ENCODE peak calls at places on chromosomes 1 and 21, in seven cellular contexts. V is WERI-Rb-1, A is foreskin fibroblast, R is GM23338, Q is K562, J is fibroblast of villous mesenchyme, O is fibroblast of mammary gland. G is an unnamed sample.

GRCh38 chr21:31425158-31425557 is 81.1 kb upstream of the TIAM1 start:
- DNase-seq in A (no peak), R (peak; percentile 78), Q (no peak), O (no peak), V (no peak), J (no peak), G (no peak)

GRCh38 chr1:218366322-218367052 is 21.4 kb downstream of the TGFB2 start:
- DNase-seq in O (no peak), Q (no peak), A (no peak), R (no peak), V (no peak), J (no peak), G (no peak)

GRCh38 chr1:107003972-107004371 is 52.5 kb upstream of the PRMT6 start:
- DNase-seq in Q (no peak), V (no peak), A (no peak), R (no peak), J (no peak), O (no peak), G (no peak)

GRCh38 chr1:214584805-214585766 is 17.9 kb upstream of the CENPF start:
- DNase-seq in O (peak; percentile 76), V (no peak), J (peak; percentile 73), Q (peak; percentile 21), R (peak; percentile 71), A (peak; percentile 76), G (peak; percentile 33)

GRCh38 chr1:235986869-235987268 is 78.0 kb downstream of the NID1 start:
- DNase-seq in V (no peak), R (no peak), A (no peak), O (no peak), Q (no peak), J (no peak), G (no peak)

GRCh38 chr1:35222322-35223108 is 29.6 kb upstream of the SFPQ start:
- DNase-seq in R (no peak), O (peak; percentile 83), A (peak; percentile 91), J (peak; percentile 85), Q (no peak), V (no peak), G (peak; percentile 77)

GRCh38 chr1:5911157-5911556 is 81.1 kb downstream of the NPHP4 start:
- DNase-seq in R (no peak), A (no peak), V (no peak), O (no peak), Q (no peak), J (no peak), G (no peak)

GRCh38 chr1:100585774-100586173 is 47.8 kb downstream of the GPR88 start:
- DNase-seq in R (no peak), J (no peak), A (peak; percentile 27), Q (no peak), O (peak; percentile 58), V (no peak), G (no peak)

GRCh38 chr1:103561612-103562395 is 9.6 kb upstream of the AMY2B start:
- DNase-seq in J (peak; percentile 52), A (peak; percentile 3), R (no peak), V (no peak), Q (no peak), O (peak; percentile 59), G (peak; percentile 1)

GRCh38 chr21:46181436-46181835 is 2.8 kb downstream of the SPATC1L start:
- DNase-seq in V (no peak), Q (no peak), R (no peak), O (no peak), J (no peak), A (no peak), G (no peak)

GRCh38 chr1:116377564-116378529 is 4.8 kb downstream of the ATP1A1 start:
- DNase-seq in O (peak; percentile 98), J (peak; percentile 94), V (no peak), R (no peak), Q (no peak), A (peak; percentile 89), G (peak; percentile 90)

GRCh38 chr1:59903136-59903754 is 23.3 kb downstream of the CYP2J2 start:
- DNase-seq in Q (no peak), R (peak; percentile 75), A (peak; percentile 38), O (peak; percentile 25), V (peak; percentile 45), J (peak; percentile 4), G (no peak)

GRCh38 chr1:32886828-32887414 is 630 bp downstream of the HPCA start:
- DNase-seq in R (no peak), Q (no peak), A (no peak), J (no peak), O (no peak), V (peak; percentile 40), G (no peak)

GRCh38 chr1:20486457-20487235 is 636 bp upstream of the CAMK2N1 start:
- DNase-seq in V (peak; percentile 64), O (peak; percentile 64), Q (peak; percentile 92), R (peak; percentile 90), J (peak; percentile 75), A (peak; percentile 89), G (no peak)

GRCh38 chr1:228000416-228000815 is 6.4 kb upstream of the WNT3A start:
- DNase-seq in A (no peak), O (no peak), V (no peak), R (no peak), Q (no peak), J (no peak), G (no peak)

GRCh38 chr1:1084028-1084371 is 9.9 kb upstream of the RNF223 start:
- DNase-seq in A (no peak), V (no peak), J (no peak), Q (no peak), R (no peak), O (no peak), G (no peak)

GRCh38 chr1:162364498-162364897 is 12.2 kb downstream of the SPATA46 start:
- DNase-seq in A (no peak), V (no peak), J (no peak), Q (no peak), O (no peak), R (no peak), G (no peak)

GRCh38 chr1:245831518-245831917 is 675.6 kb downstream of the SMYD3 start:
- DNase-seq in J (no peak), Q (no peak), A (no peak), O (no peak), V (no peak), R (no peak), G (no peak)

GRCh38 chr1:39173995-39174380 is 30.5 kb upstream of the MACF1 start:
- DNase-seq in R (no peak), J (no peak), O (peak; percentile 68), Q (no peak), V (no peak), A (peak; percentile 43), G (no peak)

GRCh38 chr1:192474080-192474683 is 101.4 kb upstream of the RGS1 start:
- DNase-seq in V (no peak), R (peak; percentile 71), Q (peak; percentile 50), J (peak; percentile 35), O (peak; percentile 43), A (peak; percentile 63), G (no peak)

GRCh38 chr1:18527921-18528320 is 47.2 kb downstream of the KLHDC7A start:
- DNase-seq in O (no peak), J (no peak), Q (peak; percentile 49), V (no peak), A (no peak), R (no peak), G (no peak)

GRCh38 chr1:30305519-30305918 is 417.9 kb downstream of the MATN1 start:
- DNase-seq in V (no peak), Q (no peak), A (no peak), J (no peak), O (no peak), R (no peak), G (no peak)

GRCh38 chr1:172758242-172758641 is 99.3 kb downstream of the FASLG start:
- DNase-seq in V (no peak), J (no peak), A (peak; percentile 39), O (no peak), R (no peak), Q (no peak), G (no peak)

DNA sequence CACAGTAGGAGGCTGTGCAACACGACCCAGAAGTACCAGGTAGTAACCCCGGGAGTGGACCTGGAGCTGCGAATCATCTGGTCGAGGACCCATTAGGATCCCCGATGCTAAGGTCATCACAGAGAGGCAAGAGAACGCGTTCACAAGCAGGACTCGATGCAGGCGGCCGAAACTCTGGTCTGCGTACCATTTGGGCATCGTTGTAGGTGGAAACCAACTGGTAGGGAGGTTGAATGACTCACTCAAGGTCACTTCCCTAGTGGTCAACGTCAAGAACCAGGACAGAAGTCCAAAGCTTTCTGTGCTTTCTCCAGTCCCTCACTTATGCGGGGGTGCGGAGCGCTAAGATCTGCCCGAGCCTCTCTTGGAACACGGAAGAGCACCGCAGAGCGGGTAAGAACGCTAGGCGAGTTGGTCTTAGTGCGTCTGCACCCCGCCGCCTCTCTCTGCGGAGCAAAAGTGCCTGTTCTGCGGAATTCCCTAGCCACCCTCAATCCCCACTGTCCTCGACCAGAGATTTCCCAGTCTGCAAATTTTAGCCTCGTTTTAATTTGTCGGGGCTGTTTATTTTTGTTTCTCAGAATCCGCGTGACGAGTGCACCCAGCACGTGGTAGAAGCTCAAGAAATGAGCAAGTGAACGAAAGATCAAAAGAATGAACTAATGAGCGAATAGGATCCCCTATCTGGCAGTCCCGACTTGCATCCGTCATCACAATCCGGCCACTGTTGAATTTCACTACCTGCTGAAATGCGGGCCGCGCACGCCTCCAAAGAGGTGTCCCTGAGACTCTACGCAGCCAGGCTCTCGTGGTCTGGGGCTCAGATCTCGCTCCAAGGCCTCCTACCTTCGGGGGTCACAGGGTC is 12.2 kb downstream of the HLX start:
- DNase-seq in O (no peak), V (no peak), A (no peak), Q (no peak), R (peak; percentile 61), J (no peak), G (no peak)
- H3K4me3 ChIP-seq in O (no peak overlapping the region), V (no peak overlapping the region), A (no peak overlapping the region), Q (no peak overlapping the region), R (peak overlapping the region; percentile 39), J (no peak overlapping the region), G (no peak overlapping the region)

GRCh38 chr1:92762355-92762754 is 22.6 kb downstream of the EVI5 start:
- DNase-seq in A (no peak), J (no peak), Q (no peak), O (no peak), V (no peak), R (no peak), G (no peak)
- H3K4me3 ChIP-seq in A (no peak overlapping the region), J (no peak overlapping the region), Q (no peak overlapping the region), O (no peak overlapping the region), V (no peak overlapping the region), R (no peak overlapping the region), G (no peak overlapping the region)

GRCh38 chr1:200912737-200913407 is 18.2 kb downstream of the INAVA start:
- DNase-seq in O (no peak), Q (no peak), J (no peak), V (no peak), R (no peak), A (no peak), G (no peak)
- H3K4me3 ChIP-seq in O (no peak overlapping the region), Q (no peak overlapping the region), J (no peak overlapping the region), V (no peak overlapping the region), R (no peak overlapping the region), A (no peak overlapping the region), G (no peak overlapping the region)

DNA sequence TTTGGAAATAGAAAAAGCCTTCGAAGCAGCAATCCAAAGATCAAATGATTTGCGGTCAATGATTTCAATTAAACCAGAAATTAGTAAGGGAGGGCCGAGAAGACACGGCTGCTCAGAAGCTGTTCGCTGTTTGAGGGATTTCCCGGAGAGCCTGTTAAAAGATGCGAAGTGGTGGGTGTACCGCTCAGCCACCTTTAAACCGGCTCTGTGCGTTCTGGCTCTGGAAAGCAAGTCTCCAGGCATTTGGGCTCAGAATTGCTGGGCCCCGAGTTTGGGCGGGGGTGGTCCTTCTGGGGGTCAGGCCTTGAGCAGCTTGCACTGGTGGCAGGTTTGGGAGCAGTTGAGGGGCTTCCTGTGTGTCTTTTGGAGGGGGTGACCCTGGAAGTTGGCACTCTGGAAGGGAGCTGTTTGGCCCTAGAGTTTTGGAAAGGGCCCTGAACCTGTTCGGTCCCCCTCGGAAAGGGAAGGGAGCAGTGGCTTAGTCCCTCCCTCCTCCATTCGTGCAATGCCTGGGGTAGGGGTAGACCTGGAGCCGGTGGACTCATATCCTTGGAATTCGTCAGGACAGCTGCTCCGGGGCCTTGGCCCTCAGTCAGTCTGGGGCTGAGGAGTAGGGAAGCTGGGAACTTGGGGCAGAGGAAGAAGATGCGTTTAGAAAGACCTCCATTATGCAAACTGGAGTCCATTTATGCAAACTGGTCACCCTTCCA is 3.2 kb downstream of the SIM2 start:
- DNase-seq in O (no peak), Q (no peak), A (no peak), V (no peak), R (peak; percentile 60), J (no peak), G (no peak)
- H3K4me3 ChIP-seq in O (no peak overlapping the region), Q (no peak overlapping the region), A (no peak overlapping the region), V (no peak overlapping the region), R (peak overlapping the region; percentile 59), J (no peak overlapping the region), G (peak overlapping the region; percentile 55)